ENCODE peak calls at places on chromosomes 16 and 17, in four cellular contexts. G is cardiac muscle cell, O is kidney, M is heart left ventricle. I is an unnamed sample. For H3K36me3, the result is how much of the 10 kb centered on the place peaks cover.

GRCh38 chr17:70208825-70209555 is 39.7 kb downstream of the KCNJ2 start:
- DNase-seq in G (no peak), O (no peak), M (no peak), I (no peak)

GRCh38 chr17:29645516-29646051 is 22.9 kb upstream of the CORO6 start:
- DNase-seq in G (peak), O (peak), M (no peak), I (no peak)

GRCh38 chr17:43020030-43020621 is 2.1 kb downstream of the VAT1 start:
- DNase-seq in G (peak), O (peak), M (no peak), I (peak)

GRCh38 chr16:4664538-4665418 is 28.6 kb upstream of the NUDT16L1 start:
- DNase-seq in G (no peak), O (no peak), M (peak), I (no peak)

GRCh38 chr16:80174416-80174815 is 366.4 kb upstream of the DYNLRB2 start:
- DNase-seq in G (peak), O (no peak), M (no peak), I (peak)

GRCh38 chr17:44004077-44004760 is at the start of gene NAGS:
- DNase-seq in G (no peak), O (peak), M (no peak), I (no peak)

GRCh38 chr16:48054881-48055601 is 100.8 kb downstream of the ABCC12 start:
- DNase-seq in G (peak), O (no peak), M (no peak), I (peak)

GRCh38 chr16:15484662-15485061 is 50.3 kb downstream of the BMERB1 start:
- DNase-seq in G (peak), O (no peak), M (no peak), I (no peak)

GRCh38 chr16:5350118-5350517 is 252.5 kb upstream of the EEF2KMT start:
- DNase-seq in G (no peak), O (no peak), M (no peak), I (no peak)

GRCh38 chr17:82876149-82876548 is 36.3 kb upstream of the ZNF750 start:
- DNase-seq in G (peak), O (peak), M (no peak), I (peak)

GRCh38 chr17:39808409-39808997 is 55.6 kb downstream of the IKZF3 start:
- DNase-seq in G (no peak), O (no peak), M (no peak), I (no peak)
- H3K4me3 ChIP-seq in G (no peak), O (no peak), M (no peak), I (no peak)

DNA sequence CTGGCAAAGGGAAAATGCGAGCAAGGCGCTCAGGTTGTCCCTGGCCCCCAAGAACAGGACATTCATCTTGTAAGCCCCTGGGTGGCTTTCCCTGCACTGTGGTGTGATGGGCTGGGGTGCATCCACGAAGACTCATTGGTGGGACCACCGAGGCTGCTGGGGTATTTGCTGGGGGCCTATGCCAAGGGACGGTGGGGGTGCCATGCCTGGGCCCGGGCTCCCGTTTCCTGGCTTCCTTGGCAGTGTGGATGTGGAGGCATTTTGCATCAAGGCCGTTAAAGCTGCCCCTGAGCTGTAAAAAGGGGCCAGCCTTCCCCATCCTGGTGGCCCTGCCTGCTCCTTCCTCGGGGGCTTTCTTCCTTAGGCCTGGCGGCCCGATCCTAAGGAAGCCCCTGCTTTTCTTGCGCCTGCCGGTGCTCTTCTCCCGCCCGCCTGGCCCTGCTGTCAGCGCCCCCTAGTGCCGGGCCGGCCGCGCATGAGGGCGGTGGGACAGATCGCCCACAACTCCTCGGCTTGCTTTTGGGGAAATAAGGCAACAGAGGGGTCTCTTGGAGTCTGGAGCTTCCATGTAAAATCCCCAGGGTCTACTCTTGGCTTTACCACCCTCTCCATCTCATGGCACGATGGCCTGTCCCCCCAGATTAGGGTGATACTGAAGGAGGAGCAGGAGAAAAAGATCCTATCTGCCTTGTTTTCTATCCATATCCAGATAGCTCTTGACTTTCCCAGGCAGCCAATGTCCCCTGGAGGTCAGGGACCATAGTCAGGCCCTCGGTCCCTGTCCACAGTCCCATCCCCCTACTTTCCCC is 9.8 kb upstream of the TBX2 start:
- DNase-seq in G (peak), O (peak), M (peak), I (no peak)
- H3K27ac ChIP-seq in G (peak), O (no peak), M (peak), I (no peak)

DNA sequence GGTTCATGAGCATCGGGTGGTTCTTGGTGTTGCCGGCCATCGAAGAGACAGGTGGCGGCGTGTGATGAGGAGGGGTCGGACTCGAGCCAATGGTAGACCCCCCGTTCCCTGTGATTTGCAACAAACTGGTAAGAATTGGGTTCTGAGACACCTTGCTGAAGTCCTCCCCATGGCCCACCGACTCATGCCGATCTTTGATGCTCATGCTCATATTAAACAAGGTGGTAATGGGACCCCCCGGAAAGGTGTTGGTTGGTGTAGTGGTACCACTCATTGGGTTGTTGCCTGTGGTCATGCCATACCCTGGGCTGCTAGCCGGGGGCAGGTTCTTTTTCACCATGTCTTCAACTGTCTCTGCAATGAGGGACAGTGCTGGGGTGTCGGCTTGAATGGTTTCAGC is 8.9 kb upstream of the FBXL20 start:
- DNase-seq in G (no peak), O (no peak), M (no peak), I (no peak)
- H3K36me3 ChIP-seq in G (half or more), O (under half), M (half or more), I (half or more)

GRCh38 chr17:18256776-18257175 is 1.8 kb downstream of the FLII start:
- DNase-seq in G (no peak), O (peak), M (no peak), I (no peak)
- H3K4me3 ChIP-seq in G (no peak), O (peak), M (peak), I (peak)

GRCh38 chr17:81536299-81537290 is 8.4 kb downstream of the FSCN2 start:
- DNase-seq in G (peak), O (no peak), M (no peak), I (no peak)
- H3K27ac ChIP-seq in G (no peak), O (no peak), M (no peak), I (no peak)

GRCh38 chr16:24758373-24758772 is 28.9 kb downstream of the TNRC6A start:
- DNase-seq in G (peak), O (no peak), M (no peak), I (no peak)
- H3K36me3 ChIP-seq in G (under half), O (under half), M (under half), I (half or more)

DNA sequence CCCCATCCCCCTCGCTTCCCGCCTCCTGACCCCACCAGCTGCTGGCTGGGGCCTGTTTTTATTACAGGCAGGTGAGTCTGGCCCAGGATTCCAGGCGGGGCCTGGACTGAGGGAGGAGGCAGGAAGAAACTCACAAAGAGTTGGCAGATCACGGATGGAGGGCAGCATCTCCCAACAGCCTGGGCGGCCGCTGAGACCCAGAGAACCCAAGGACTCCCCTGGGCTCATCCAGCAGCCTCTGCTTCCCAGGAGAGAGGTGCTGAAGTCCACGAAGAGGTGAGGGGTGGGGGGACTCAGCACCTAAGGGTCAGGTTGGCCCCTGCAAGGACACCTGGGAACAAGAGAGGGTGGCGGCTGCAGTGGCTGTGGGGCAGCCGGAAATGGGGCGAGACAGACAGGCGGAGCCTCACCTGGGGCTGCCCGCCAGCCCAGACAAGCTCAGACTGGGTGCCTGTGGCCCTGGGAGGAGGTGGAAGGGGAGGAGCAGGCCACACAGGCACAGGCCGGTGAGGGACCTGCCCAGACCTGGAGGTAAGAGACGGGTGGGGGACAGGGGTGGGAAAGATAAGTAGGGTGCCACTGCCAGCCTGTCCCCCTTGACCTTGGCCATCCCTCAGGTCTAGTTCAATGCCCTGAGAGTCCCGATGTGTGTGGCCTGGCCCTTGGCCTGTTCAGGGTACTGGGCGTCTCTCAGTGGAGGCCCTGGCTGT is 8.7 kb upstream of the ADGRG1 start:
- DNase-seq in G (no peak), O (peak), M (peak), I (no peak)
- H3K4me3 ChIP-seq in G (no peak), O (peak), M (no peak), I (no peak)

GRCh38 chr17:35666967-35667552 is 64.4 kb upstream of the RASL10B start:
- DNase-seq in G (no peak), O (no peak), M (no peak), I (no peak)

GRCh38 chr17:35664685-35665084 is 66.8 kb upstream of the RASL10B start:
- DNase-seq in G (no peak), O (no peak), M (no peak), I (no peak)

GRCh38 chr17:35666070-35666469 is 65.4 kb upstream of the RASL10B start:
- DNase-seq in G (peak), O (no peak), M (no peak), I (no peak)

GRCh38 chr17:35665662-35666061 is 65.8 kb upstream of the RASL10B start:
- DNase-seq in G (no peak), O (no peak), M (no peak), I (no peak)

GRCh38 chr17:35668807-35669206 is 62.6 kb upstream of the RASL10B start:
- DNase-seq in G (no peak), O (no peak), M (no peak), I (no peak)
- H3K27ac ChIP-seq in G (no peak), O (no peak), M (no peak), I (no peak)

GRCh38 chr17:72953621-72954020 is 138.9 kb downstream of the SLC39A11 start:
- DNase-seq in G (no peak), O (no peak), M (no peak), I (no peak)

GRCh38 chr17:72954595-72954994 is 137.9 kb downstream of the SLC39A11 start:
- DNase-seq in G (no peak), O (no peak), M (no peak), I (no peak)

GRCh38 chr17:72952641-72953313 is 139.7 kb downstream of the SLC39A11 start:
- DNase-seq in G (no peak), O (no peak), M (no peak), I (no peak)

GRCh38 chr17:72950236-72950931 is 142.1 kb downstream of the SLC39A11 start:
- DNase-seq in G (no peak), O (no peak), M (no peak), I (no peak)

DNA sequence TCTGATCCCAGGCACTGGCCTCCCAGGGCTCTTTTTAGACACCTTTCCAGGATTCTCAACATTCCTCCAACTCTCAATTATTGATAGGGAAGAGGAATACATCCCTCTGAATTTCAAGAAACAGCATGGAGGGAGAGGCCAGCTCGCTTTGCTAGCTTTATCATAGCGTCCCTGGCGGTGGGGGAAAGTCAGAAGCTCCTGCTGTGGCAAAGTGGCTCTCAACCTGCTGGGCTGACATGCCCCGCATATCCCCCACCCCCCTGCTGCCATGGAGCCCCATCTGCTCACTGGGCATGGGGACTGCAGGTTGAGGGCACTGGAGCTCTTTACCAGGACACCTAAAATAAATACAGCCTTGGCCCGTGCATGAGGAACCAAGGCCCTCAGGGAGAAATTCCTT is 140.3 kb downstream of the SLC39A11 start:
- DNase-seq in G (no peak), O (no peak), M (no peak), I (no peak)
- H3K36me3 ChIP-seq in G (under half), O (under half), M (under half), I (under half)

GRCh38 chr17:40415390-40415789 is 2.3 kb downstream of the TOP2A start:
- DNase-seq in G (peak), O (no peak), M (no peak), I (peak)

GRCh38 chr17:40417609-40418427 is at the start of gene TOP2A:
- DNase-seq in G (peak), O (peak), M (peak), I (peak)

GRCh38 chr17:40417258-40417608 is 463 bp downstream of the TOP2A start:
- DNase-seq in G (no peak), O (no peak), M (no peak), I (no peak)

GRCh38 chr17:40418428-40418706 is 671 bp upstream of the TOP2A start:
- DNase-seq in G (no peak), O (no peak), M (no peak), I (no peak)

DNA sequence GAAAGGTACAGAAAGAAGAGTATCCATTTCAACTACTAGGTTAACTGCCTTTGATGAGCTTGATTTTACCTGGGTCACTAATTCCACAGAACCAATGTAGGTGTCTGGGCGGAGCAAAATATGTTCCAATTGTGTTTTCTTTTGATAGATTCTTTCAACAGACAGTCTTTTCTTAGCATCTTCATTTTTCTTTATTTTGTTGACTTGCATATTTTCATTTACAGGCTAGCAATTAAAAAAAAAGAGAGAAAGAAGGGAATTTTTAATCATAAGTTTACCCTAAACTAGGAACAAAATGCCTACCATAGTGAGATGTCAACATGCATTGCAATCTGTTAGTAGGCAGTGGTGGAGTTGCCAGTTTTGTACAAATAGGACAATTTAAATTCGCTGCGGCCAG is 1.0 kb downstream of the TOP2A start:
- DNase-seq in G (no peak), O (no peak), M (no peak), I (no peak)
- H3K4me3 ChIP-seq in G (peak), O (no peak), M (no peak), I (peak)

I was measured in SJSA1.